ENCODE peak calls at places on chromosomes 4 and X, in five cellular contexts. One of them, this sample, is unnamed.

GRCh38 chr4:24394041-24394440 is 190.3 kb downstream of the DHX15 start:
- DNase-seq in endodermal cell: no peak
- DNase-seq in A549: no peak
- DNase-seq in CD8-positive, alpha-beta memory T cell: no peak
- DNase-seq in mammary epithelial cell: no peak
- DNase-seq in this sample: no peak

GRCh38 chr4:97987019-97987648 is 156.1 kb downstream of the STPG2 start:
- DNase-seq in endodermal cell: no peak
- DNase-seq in A549: peak
- DNase-seq in CD8-positive, alpha-beta memory T cell: no peak
- DNase-seq in mammary epithelial cell: peak
- DNase-seq in this sample: no peak

GRCh38 chr4:28788929-28789490 is 1928.4 kb downstream of the STIM2 start:
- DNase-seq in endodermal cell: no peak
- DNase-seq in A549: no peak
- DNase-seq in CD8-positive, alpha-beta memory T cell: no peak
- DNase-seq in mammary epithelial cell: peak
- DNase-seq in this sample: no peak

GRCh38 chrX:153649915-153650782 is 3.1 kb downstream of the DUSP9 start:
- DNase-seq in endodermal cell: peak
- DNase-seq in A549: no peak
- DNase-seq in CD8-positive, alpha-beta memory T cell: no peak
- DNase-seq in mammary epithelial cell: no peak
- DNase-seq in this sample: peak

GRCh38 chr4:78242071-78242470 is 184.9 kb downstream of the FRAS1 start:
- DNase-seq in endodermal cell: no peak
- DNase-seq in A549: no peak
- DNase-seq in CD8-positive, alpha-beta memory T cell: no peak
- DNase-seq in mammary epithelial cell: peak
- DNase-seq in this sample: no peak

GRCh38 chr4:179831274-179831673 is 2389.0 kb upstream of the AGA start:
- DNase-seq in endodermal cell: no peak
- DNase-seq in A549: no peak
- DNase-seq in CD8-positive, alpha-beta memory T cell: no peak
- DNase-seq in mammary epithelial cell: no peak
- DNase-seq in this sample: no peak

GRCh38 chrX:2423293-2423692 is 77.5 kb downstream of the DHRSX start:
- DNase-seq in endodermal cell: no peak
- DNase-seq in A549: no peak
- DNase-seq in CD8-positive, alpha-beta memory T cell: no peak
- DNase-seq in mammary epithelial cell: peak
- DNase-seq in this sample: no peak

GRCh38 chr4:110195561-110196205 is 2.7 kb downstream of the ELOVL6 start:
- DNase-seq in endodermal cell: no peak
- DNase-seq in A549: peak
- DNase-seq in CD8-positive, alpha-beta memory T cell: no peak
- DNase-seq in mammary epithelial cell: peak
- DNase-seq in this sample: no peak

GRCh38 chrX:18354369-18355329 is at the start of gene SCML2:
- DNase-seq in endodermal cell: peak
- DNase-seq in A549: peak
- DNase-seq in CD8-positive, alpha-beta memory T cell: peak
- DNase-seq in mammary epithelial cell: peak
- DNase-seq in this sample: peak

GRCh38 chrX:10111364-10112148 is 45.2 kb upstream of the CLCN4 start:
- DNase-seq in endodermal cell: no peak
- DNase-seq in A549: no peak
- DNase-seq in CD8-positive, alpha-beta memory T cell: peak
- DNase-seq in mammary epithelial cell: no peak
- DNase-seq in this sample: peak

GRCh38 chr4:81984746-81985145 is 389.0 kb downstream of the HNRNPD start:
- DNase-seq in endodermal cell: no peak
- DNase-seq in A549: no peak
- DNase-seq in CD8-positive, alpha-beta memory T cell: no peak
- DNase-seq in mammary epithelial cell: no peak
- DNase-seq in this sample: no peak

GRCh38 chr4:112361181-112361791 is 64.1 kb downstream of the ALPK1 start:
- DNase-seq in endodermal cell: peak
- DNase-seq in A549: no peak
- DNase-seq in CD8-positive, alpha-beta memory T cell: no peak
- DNase-seq in mammary epithelial cell: peak
- DNase-seq in this sample: no peak

GRCh38 chrX:150225756-150226155 is 137.4 kb upstream of the MAMLD1 start:
- DNase-seq in endodermal cell: no peak
- DNase-seq in A549: no peak
- DNase-seq in CD8-positive, alpha-beta memory T cell: no peak
- DNase-seq in mammary epithelial cell: no peak
- DNase-seq in this sample: no peak

GRCh38 chr4:102324725-102325124 is 20.6 kb downstream of the SLC39A8 start:
- DNase-seq in endodermal cell: no peak
- DNase-seq in A549: no peak
- DNase-seq in CD8-positive, alpha-beta memory T cell: no peak
- DNase-seq in mammary epithelial cell: no peak
- DNase-seq in this sample: no peak

GRCh38 chr4:96916731-96917130 is 1076.8 kb downstream of the PDHA2 start:
- DNase-seq in endodermal cell: peak
- DNase-seq in A549: no peak
- DNase-seq in CD8-positive, alpha-beta memory T cell: no peak
- DNase-seq in mammary epithelial cell: no peak
- DNase-seq in this sample: no peak

GRCh38 chr4:122584517-122584916 is 36.3 kb downstream of the IL21 start:
- DNase-seq in endodermal cell: no peak
- DNase-seq in A549: no peak
- DNase-seq in CD8-positive, alpha-beta memory T cell: no peak
- DNase-seq in mammary epithelial cell: peak
- DNase-seq in this sample: no peak

GRCh38 chr4:4432341-4433125 is 45.6 kb downstream of the NSG1 start:
- DNase-seq in endodermal cell: peak
- DNase-seq in A549: no peak
- DNase-seq in CD8-positive, alpha-beta memory T cell: no peak
- DNase-seq in mammary epithelial cell: no peak
- DNase-seq in this sample: no peak

GRCh38 chr4:148399004-148399403 is 43.2 kb downstream of the NR3C2 start:
- DNase-seq in endodermal cell: no peak
- DNase-seq in A549: no peak
- DNase-seq in CD8-positive, alpha-beta memory T cell: no peak
- DNase-seq in mammary epithelial cell: no peak
- DNase-seq in this sample: no peak

GRCh38 chrX:57771689-57772088 is 91.6 kb upstream of the NLRP2B start:
- DNase-seq in endodermal cell: no peak
- DNase-seq in A549: no peak
- DNase-seq in CD8-positive, alpha-beta memory T cell: no peak
- DNase-seq in mammary epithelial cell: peak
- DNase-seq in this sample: no peak

GRCh38 chr4:151014521-151015457 is at the start of gene LRBA:
- DNase-seq in endodermal cell: peak
- DNase-seq in A549: peak
- DNase-seq in CD8-positive, alpha-beta memory T cell: peak
- DNase-seq in mammary epithelial cell: peak
- DNase-seq in this sample: peak

GRCh38 chr4:151013491-151013890 is 1.6 kb downstream of the LRBA start:
- DNase-seq in endodermal cell: no peak
- DNase-seq in A549: no peak
- DNase-seq in CD8-positive, alpha-beta memory T cell: no peak
- DNase-seq in mammary epithelial cell: no peak
- DNase-seq in this sample: no peak

GRCh38 chr4:151012376-151012775 is 2.7 kb downstream of the LRBA start:
- DNase-seq in endodermal cell: no peak
- DNase-seq in A549: no peak
- DNase-seq in CD8-positive, alpha-beta memory T cell: no peak
- DNase-seq in mammary epithelial cell: no peak
- DNase-seq in this sample: no peak

GRCh38 chr4:151013944-151014343 is 1.1 kb downstream of the LRBA start:
- DNase-seq in endodermal cell: no peak
- DNase-seq in A549: no peak
- DNase-seq in CD8-positive, alpha-beta memory T cell: no peak
- DNase-seq in mammary epithelial cell: no peak
- DNase-seq in this sample: no peak

DNA sequence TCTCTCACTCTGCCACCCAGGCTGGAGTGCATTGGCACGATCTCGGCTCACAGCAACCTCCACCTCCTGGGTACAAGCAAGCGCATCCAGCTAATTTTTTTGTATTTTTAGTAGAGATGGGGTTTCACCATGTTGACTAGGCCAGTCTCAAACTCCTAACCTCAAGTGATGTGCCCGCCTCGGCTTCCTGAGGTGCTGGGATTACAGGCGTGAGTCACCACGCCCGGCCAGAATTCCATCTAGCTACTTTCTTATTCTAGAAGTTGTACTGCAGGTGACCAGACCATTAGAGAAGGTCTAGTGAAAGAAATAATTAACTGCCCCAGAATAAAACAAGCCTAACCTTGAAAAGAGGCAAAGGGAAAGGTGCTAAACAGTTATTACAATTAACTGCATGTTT is 2.2 kb downstream of the LRBA start:
- DNase-seq in endodermal cell: peak
- DNase-seq in A549: no peak
- DNase-seq in CD8-positive, alpha-beta memory T cell: no peak
- DNase-seq in mammary epithelial cell: peak
- DNase-seq in this sample: no peak
- H3K4me3 ChIP-seq in endodermal cell: peak
- H3K4me3 ChIP-seq in A549: no peak
- H3K4me3 ChIP-seq in CD8-positive, alpha-beta memory T cell: peak
- H3K4me3 ChIP-seq in mammary epithelial cell: peak
- H3K4me3 ChIP-seq in this sample: peak

GRCh38 chr4:76980280-76980679 is 30.7 kb downstream of the SEPTIN11 start:
- DNase-seq in endodermal cell: no peak
- DNase-seq in A549: no peak
- DNase-seq in CD8-positive, alpha-beta memory T cell: no peak
- DNase-seq in mammary epithelial cell: no peak
- DNase-seq in this sample: no peak

GRCh38 chr4:76981649-76982048 is 32.1 kb downstream of the SEPTIN11 start:
- DNase-seq in endodermal cell: no peak
- DNase-seq in A549: no peak
- DNase-seq in CD8-positive, alpha-beta memory T cell: no peak
- DNase-seq in mammary epithelial cell: no peak
- DNase-seq in this sample: no peak

GRCh38 chr4:76984788-76985211 is 35.2 kb downstream of the SEPTIN11 start:
- DNase-seq in endodermal cell: no peak
- DNase-seq in A549: no peak
- DNase-seq in CD8-positive, alpha-beta memory T cell: no peak
- DNase-seq in mammary epithelial cell: peak
- DNase-seq in this sample: peak

GRCh38 chr4:76984127-76984526 is 34.6 kb downstream of the SEPTIN11 start:
- DNase-seq in endodermal cell: no peak
- DNase-seq in A549: no peak
- DNase-seq in CD8-positive, alpha-beta memory T cell: no peak
- DNase-seq in mammary epithelial cell: peak
- DNase-seq in this sample: no peak

GRCh38 chr4:76982638-76983579 is 33.4 kb downstream of the SEPTIN11 start:
- DNase-seq in endodermal cell: no peak
- DNase-seq in A549: peak
- DNase-seq in CD8-positive, alpha-beta memory T cell: no peak
- DNase-seq in mammary epithelial cell: no peak
- DNase-seq in this sample: no peak
- H3K4me3 ChIP-seq in endodermal cell: no peak
- H3K4me3 ChIP-seq in A549: no peak
- H3K4me3 ChIP-seq in CD8-positive, alpha-beta memory T cell: no peak
- H3K4me3 ChIP-seq in mammary epithelial cell: no peak
- H3K4me3 ChIP-seq in this sample: no peak

DNA sequence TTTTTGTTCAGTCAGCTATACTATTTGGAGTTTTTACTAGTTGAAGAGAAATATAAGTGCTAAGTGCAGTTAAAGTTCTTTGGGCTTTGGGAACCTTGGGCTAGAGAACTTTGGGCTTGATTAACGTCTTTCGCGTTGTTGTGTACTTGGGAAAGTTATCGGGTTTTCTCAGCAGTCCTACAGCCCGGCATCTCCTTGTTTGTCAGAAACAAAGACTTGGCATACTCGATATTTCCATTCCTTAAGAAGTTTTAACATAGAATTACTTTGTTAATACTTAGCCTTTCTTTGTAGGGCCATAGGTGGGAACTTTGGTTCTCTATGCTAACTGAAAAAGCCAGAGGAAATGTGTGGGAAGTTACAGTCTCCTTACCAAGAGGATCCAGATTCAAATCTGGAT is 28.7 kb downstream of the RAPGEF2 start:
- DNase-seq in endodermal cell: no peak
- DNase-seq in A549: no peak
- DNase-seq in CD8-positive, alpha-beta memory T cell: no peak
- DNase-seq in mammary epithelial cell: no peak
- DNase-seq in this sample: no peak
- H3K4me3 ChIP-seq in endodermal cell: no peak
- H3K4me3 ChIP-seq in A549: no peak
- H3K4me3 ChIP-seq in CD8-positive, alpha-beta memory T cell: no peak
- H3K4me3 ChIP-seq in mammary epithelial cell: no peak
- H3K4me3 ChIP-seq in this sample: no peak

DNA sequence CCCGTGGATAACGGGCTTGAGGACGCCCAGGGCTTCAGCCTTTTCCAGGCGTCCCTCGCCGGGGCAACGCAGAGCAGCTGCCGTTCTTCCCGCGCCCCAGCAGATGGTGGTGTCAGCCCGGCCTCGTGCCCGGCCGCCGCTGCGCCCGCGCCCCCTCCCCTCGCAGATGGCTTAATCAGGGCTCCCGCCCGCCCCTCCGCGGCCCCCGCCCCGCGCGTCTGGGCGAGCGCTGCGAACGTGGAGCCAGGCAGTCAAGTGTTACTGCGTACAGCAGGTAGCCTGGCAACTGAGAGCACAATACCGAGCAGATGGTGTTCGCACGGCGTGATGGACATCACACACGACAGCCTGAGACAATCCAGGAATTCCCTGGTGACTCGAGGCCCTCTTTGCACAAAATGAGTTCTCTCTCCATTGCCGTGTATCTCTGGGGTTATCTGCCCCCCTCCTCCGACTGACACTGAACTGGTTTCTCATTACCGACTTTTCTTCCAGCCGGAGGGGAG is 69.3 kb downstream of the MGST2 start:
- DNase-seq in endodermal cell: peak
- DNase-seq in A549: no peak
- DNase-seq in CD8-positive, alpha-beta memory T cell: no peak
- DNase-seq in mammary epithelial cell: peak
- DNase-seq in this sample: peak
- H3K4me3 ChIP-seq in endodermal cell: peak
- H3K4me3 ChIP-seq in A549: no peak
- H3K4me3 ChIP-seq in CD8-positive, alpha-beta memory T cell: peak
- H3K4me3 ChIP-seq in mammary epithelial cell: peak
- H3K4me3 ChIP-seq in this sample: peak